ENCODE peak calls at places on chromosomes 5 and 9, in four cellular contexts. K, E, Q and L are unnamed samples. For H3K36me3, the result is how much of the 10 kb centered on the place peaks cover.

GRCh38 chr5:139295692-139296091 is 2.2 kb downstream of the MATR3 start:
- DNase-seq in K (peak), E (no peak), Q (peak), L (peak)

GRCh38 chr5:82150562-82150961 is 127.6 kb downstream of the RPS23 start:
- DNase-seq in K (no peak), E (no peak), Q (no peak), L (no peak)

GRCh38 chr9:79221084-79221483 is 350.7 kb upstream of the TLE4 start:
- DNase-seq in K (peak), E (no peak), Q (no peak), L (peak)

GRCh38 chr5:9905661-9906060 is 275.5 kb upstream of the TAS2R1 start:
- DNase-seq in K (no peak), E (no peak), Q (no peak), L (no peak)

GRCh38 chr5:116476903-116477537 is 97.6 kb downstream of the SEMA6A start:
- DNase-seq in K (no peak), E (no peak), Q (no peak), L (peak)

GRCh38 chr5:65992630-65993029 is 66.3 kb downstream of the ERBIN start:
- DNase-seq in K (no peak), E (no peak), Q (no peak), L (no peak)

GRCh38 chr5:141883184-141883947 is 5.2 kb upstream of the PCDH1 start:
- DNase-seq in K (peak), E (peak), Q (peak), L (peak)

GRCh38 chr5:59709833-59710232 is 183.7 kb downstream of the PDE4D start:
- DNase-seq in K (peak), E (no peak), Q (no peak), L (peak)

GRCh38 chr9:130720762-130721161 is 27.2 kb downstream of the EXOSC2 start:
- DNase-seq in K (no peak), E (no peak), Q (no peak), L (no peak)

GRCh38 chr9:34896112-34896511 is 62.0 kb upstream of the PHF24 start:
- DNase-seq in K (no peak), E (no peak), Q (no peak), L (no peak)

GRCh38 chr5:74196233-74196632 is 444.3 kb downstream of the ENC1 start:
- DNase-seq in K (no peak), E (no peak), Q (no peak), L (no peak)

GRCh38 chr5:174601937-174602336 is 122.4 kb upstream of the MSX2 start:
- DNase-seq in K (peak), E (no peak), Q (no peak), L (peak)

GRCh38 chr5:150184990-150185952 is 4.6 kb upstream of the SLC6A7 start:
- DNase-seq in K (no peak), E (no peak), Q (no peak), L (no peak)

GRCh38 chr5:73648490-73648889 is 22.5 kb downstream of the ARHGEF28 start:
- DNase-seq in K (no peak), E (no peak), Q (no peak), L (no peak)

GRCh38 chr9:15423328-15423985 is 781 bp downstream of the SNAPC3 start:
- DNase-seq in K (peak), E (no peak), Q (no peak), L (peak)

GRCh38 chr5:160287378-160288051 is 24.8 kb downstream of the CCNJL start:
- DNase-seq in K (no peak), E (peak), Q (peak), L (peak)

GRCh38 chr9:134855231-134855899 is 25.2 kb upstream of the FCN2 start:
- DNase-seq in K (no peak), E (no peak), Q (no peak), L (no peak)

GRCh38 chr5:61419141-61419540 is 87.1 kb downstream of the ZSWIM6 start:
- DNase-seq in K (no peak), E (no peak), Q (no peak), L (no peak)

GRCh38 chr9:5721279-5722087 is 92.6 kb downstream of the RIC1 start:
- DNase-seq in K (no peak), E (no peak), Q (no peak), L (no peak)

GRCh38 chr5:51960617-51961115 is 577.4 kb downstream of the ISL1 start:
- DNase-seq in K (no peak), E (no peak), Q (no peak), L (peak)

GRCh38 chr5:136446565-136446964 is 81.2 kb upstream of the TRPC7 start:
- DNase-seq in K (no peak), E (no peak), Q (no peak), L (no peak)

GRCh38 chr9:109467936-109468335 is 30.2 kb downstream of the PTPN3 start:
- DNase-seq in K (peak), E (no peak), Q (no peak), L (no peak)

GRCh38 chr5:171270136-171270535 is 38.9 kb upstream of the TLX3 start:
- DNase-seq in K (peak), E (no peak), Q (no peak), L (peak)

GRCh38 chr5:82159014-82159413 is 119.1 kb downstream of the RPS23 start:
- DNase-seq in K (peak), E (no peak), Q (no peak), L (peak)

GRCh38 chr5:149257875-149258705 is 13.6 kb upstream of the AFAP1L1 start:
- DNase-seq in K (peak), E (no peak), Q (no peak), L (peak)

GRCh38 chr9:88534456-88535225 is at the start of gene NXNL2:
- DNase-seq in K (peak), E (peak), Q (peak), L (peak)

GRCh38 chr5:170228756-170229459 is 3.9 kb upstream of the C5orf58 start:
- DNase-seq in K (no peak), E (no peak), Q (no peak), L (no peak)

GRCh38 chr5:14914603-14915277 is 43.2 kb upstream of the ANKH start:
- DNase-seq in K (peak), E (no peak), Q (no peak), L (peak)

GRCh38 chr5:112203229-112203628 is 215.8 kb downstream of the EPB41L4A start:
- DNase-seq in K (no peak), E (no peak), Q (no peak), L (no peak)
- H2BK15ac ChIP-seq in K (no peak), E (no peak), Q (no peak), L (no peak)

GRCh38 chr9:128565578-128565977 is 13.2 kb downstream of the SPTAN1 start:
- DNase-seq in K (no peak), E (no peak), Q (no peak), L (no peak)

DNA sequence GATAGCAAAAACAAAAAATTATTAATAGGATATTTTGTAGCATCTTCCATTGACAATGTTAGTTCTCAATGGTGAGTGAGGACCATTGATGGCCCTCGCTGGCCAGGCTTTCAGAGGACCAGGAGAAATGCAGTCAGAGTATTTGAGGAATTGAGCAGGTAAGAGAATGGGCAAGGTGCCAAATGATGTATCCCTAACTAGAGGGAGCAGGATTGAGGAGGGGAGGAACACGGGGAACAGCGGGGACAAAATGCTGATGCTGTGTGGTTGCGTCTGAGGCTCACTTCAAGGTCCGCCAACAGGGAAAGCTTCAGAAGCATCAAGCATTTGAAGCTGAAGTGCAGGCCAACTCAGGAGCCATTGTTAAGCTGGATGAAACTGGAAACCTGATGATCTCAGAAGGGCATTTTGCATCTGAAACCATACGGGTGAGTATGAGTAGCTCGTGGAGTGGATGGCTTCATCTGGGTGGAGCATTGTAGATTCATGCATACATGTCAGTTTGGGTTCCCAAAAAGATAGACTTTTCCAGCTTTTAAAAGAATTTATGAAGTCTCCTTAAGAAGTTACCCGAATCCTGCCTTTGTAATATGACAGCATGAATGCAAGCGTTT is 16.2 kb downstream of the SPTAN1 start:
- DNase-seq in K (peak), E (no peak), Q (no peak), L (no peak)
- H3K36me3 ChIP-seq in K (under half), E (half or more), Q (under half), L (half or more)

DNA sequence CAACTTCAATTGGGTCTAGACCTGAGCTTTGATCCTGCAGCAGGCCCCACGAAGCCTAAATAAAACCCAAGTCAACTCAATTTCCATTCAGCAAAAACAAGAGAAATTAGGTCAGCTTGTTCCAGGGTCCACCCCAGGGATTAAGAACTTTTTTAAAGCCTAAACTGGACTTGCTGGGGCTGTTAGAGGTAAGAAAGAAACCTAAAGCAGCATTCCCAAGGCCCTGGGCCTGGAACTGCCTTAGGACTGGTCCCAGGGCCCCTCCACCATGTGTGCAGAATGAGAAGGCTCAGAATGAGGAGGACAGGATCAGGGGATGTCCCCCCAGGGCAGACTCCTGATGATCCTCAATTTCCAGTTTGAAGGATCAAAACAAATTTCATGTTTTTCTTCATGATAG is 64.7 kb downstream of the DENND1A start:
- DNase-seq in K (no peak), E (no peak), Q (no peak), L (no peak)
- H2BK15ac ChIP-seq in K (no peak), E (no peak), Q (no peak), L (no peak)

GRCh38 chr5:168672888-168673287 is 93.7 kb upstream of the PANK3 start:
- DNase-seq in K (no peak), E (no peak), Q (no peak), L (no peak)
- H3K36me3 ChIP-seq in K (under half), E (under half), Q (under half), L (under half)

DNA sequence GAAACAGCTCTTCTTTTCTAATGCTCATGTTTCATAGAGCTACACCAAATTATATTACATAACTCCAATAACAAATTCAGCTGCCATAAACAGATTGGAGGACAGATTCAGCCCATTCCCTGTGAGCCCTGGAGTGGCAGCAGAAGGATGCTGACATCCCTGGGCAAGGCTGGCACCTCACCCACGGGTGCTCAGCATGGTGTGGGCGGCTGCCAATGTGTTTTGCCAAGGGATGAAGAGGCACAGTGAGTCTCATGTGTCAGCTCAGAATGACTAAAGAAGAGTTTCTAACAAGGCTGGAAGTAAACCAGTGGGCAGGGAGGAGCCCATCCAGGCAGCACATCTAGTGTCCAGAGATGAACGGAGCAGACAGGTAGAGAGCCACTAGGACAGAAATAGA is 127.1 kb upstream of the ICE1 start:
- DNase-seq in K (no peak), E (no peak), Q (no peak), L (no peak)
- H2BK15ac ChIP-seq in K (no peak), E (no peak), Q (no peak), L (no peak)

GRCh38 chr5:127085371-127085770 is 12.1 kb upstream of the C5orf63 start:
- DNase-seq in K (no peak), E (no peak), Q (no peak), L (no peak)
- H3K36me3 ChIP-seq in K (under half), E (under half), Q (under half), L (under half)

DNA sequence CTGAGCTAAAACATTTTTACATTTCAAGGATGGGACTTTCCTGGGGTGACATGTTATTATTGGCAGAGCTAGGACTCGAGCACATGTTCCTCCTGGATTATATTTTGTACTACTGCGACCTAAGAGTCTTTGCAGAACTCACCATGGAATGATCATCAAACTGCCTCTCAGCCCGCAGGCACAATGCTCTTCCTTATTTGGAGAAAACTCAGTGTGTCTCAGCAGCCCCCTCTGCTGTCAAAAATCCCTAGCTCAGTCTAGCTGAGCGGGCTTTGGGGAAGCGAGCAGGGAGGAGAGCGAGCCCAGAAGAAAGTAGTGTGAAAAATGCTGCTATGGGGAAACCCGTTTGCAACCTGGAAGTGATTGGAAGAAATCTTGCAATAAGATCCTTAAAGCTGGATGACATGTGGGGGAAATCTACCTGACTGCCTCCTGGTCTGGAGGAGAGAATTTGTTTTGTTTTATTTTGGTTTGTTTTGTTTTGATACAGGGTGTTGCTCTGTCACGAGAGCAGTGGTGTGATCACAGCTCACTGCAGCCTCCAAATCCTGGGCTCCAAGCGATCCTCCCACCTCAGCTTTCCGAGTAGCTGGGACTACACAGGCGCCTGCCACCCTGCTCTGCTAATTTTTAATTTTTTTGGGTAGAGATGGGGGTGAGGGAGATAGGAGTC is 89.9 kb upstream of the CLINT1 start:
- DNase-seq in K (peak), E (peak), Q (peak), L (peak)
- H2BK15ac ChIP-seq in K (peak), E (no peak), Q (no peak), L (no peak)

DNA sequence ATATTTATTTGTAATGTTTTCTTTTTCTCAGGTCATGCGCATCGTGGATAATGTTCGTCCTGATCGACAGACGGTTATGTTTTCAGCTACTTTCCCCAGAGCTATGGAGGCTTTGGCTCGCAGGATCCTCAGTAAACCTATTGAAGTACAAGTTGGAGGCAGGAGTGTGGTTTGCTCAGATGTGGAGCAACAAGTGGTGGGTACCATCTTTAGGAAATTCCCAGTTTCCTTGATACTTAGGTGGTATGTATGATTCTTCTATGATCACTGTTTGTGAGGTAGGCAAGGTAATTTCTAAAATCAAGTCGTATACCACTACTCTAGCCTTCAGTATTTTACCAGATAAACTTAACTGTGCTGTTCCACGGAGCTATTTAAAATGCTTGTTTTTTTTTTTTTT is 36.2 kb downstream of the DDX46 start:
- DNase-seq in K (no peak), E (no peak), Q (no peak), L (no peak)
- H3K36me3 ChIP-seq in K (under half), E (half or more), Q (under half), L (half or more)